ENCODE peak calls at places on chromosomes 12 and 14, in ten cellular contexts. One of them, this sample, is unnamed.

GRCh38 chr12:11576104-11576503 is 73.4 kb upstream of the ETV6 start:
- DNase-seq in breast epithelium: peak
- DNase-seq in IMR-90: peak
- DNase-seq in testis: no peak
- DNase-seq in body of pancreas: no peak
- DNase-seq in HCT116: no peak
- DNase-seq in tibial nerve: no peak
- DNase-seq in uterus: no peak
- DNase-seq in heart left ventricle: no peak
- DNase-seq in lower leg skin: no peak
- DNase-seq in this sample: no peak

GRCh38 chr14:86521032-86521730 is 991.2 kb downstream of the FLRT2 start:
- DNase-seq in breast epithelium: no peak
- DNase-seq in IMR-90: no peak
- DNase-seq in testis: no peak
- DNase-seq in body of pancreas: peak
- DNase-seq in HCT116: no peak
- DNase-seq in tibial nerve: no peak
- DNase-seq in uterus: no peak
- DNase-seq in heart left ventricle: no peak
- DNase-seq in lower leg skin: no peak
- DNase-seq in this sample: no peak

GRCh38 chr12:128259556-128260070 is 7.4 kb upstream of the TMEM132C start:
- DNase-seq in breast epithelium: no peak
- DNase-seq in IMR-90: no peak
- DNase-seq in testis: peak
- DNase-seq in body of pancreas: peak
- DNase-seq in HCT116: no peak
- DNase-seq in tibial nerve: no peak
- DNase-seq in uterus: peak
- DNase-seq in heart left ventricle: no peak
- DNase-seq in lower leg skin: no peak
- DNase-seq in this sample: peak

GRCh38 chr12:103503546-103504480 is 8.0 kb upstream of the C12orf42 start:
- DNase-seq in breast epithelium: no peak
- DNase-seq in IMR-90: no peak
- DNase-seq in testis: peak
- DNase-seq in body of pancreas: no peak
- DNase-seq in HCT116: peak
- DNase-seq in tibial nerve: no peak
- DNase-seq in uterus: no peak
- DNase-seq in heart left ventricle: no peak
- DNase-seq in lower leg skin: no peak
- DNase-seq in this sample: no peak

GRCh38 chr14:100025111-100025510 is 40.1 kb upstream of the EVL start:
- DNase-seq in breast epithelium: no peak
- DNase-seq in IMR-90: peak
- DNase-seq in testis: peak
- DNase-seq in body of pancreas: peak
- DNase-seq in HCT116: peak
- DNase-seq in tibial nerve: no peak
- DNase-seq in uterus: no peak
- DNase-seq in heart left ventricle: no peak
- DNase-seq in lower leg skin: no peak
- DNase-seq in this sample: peak

GRCh38 chr14:100619382-100620305 is 32.4 kb upstream of the BEGAIN start:
- DNase-seq in breast epithelium: no peak
- DNase-seq in IMR-90: no peak
- DNase-seq in testis: no peak
- DNase-seq in body of pancreas: no peak
- DNase-seq in HCT116: no peak
- DNase-seq in tibial nerve: no peak
- DNase-seq in uterus: no peak
- DNase-seq in heart left ventricle: peak
- DNase-seq in lower leg skin: peak
- DNase-seq in this sample: no peak

GRCh38 chr12:4421590-4422031 is 24.0 kb downstream of the FGF6 start:
- DNase-seq in breast epithelium: no peak
- DNase-seq in IMR-90: peak
- DNase-seq in testis: no peak
- DNase-seq in body of pancreas: no peak
- DNase-seq in HCT116: peak
- DNase-seq in tibial nerve: no peak
- DNase-seq in uterus: no peak
- DNase-seq in heart left ventricle: no peak
- DNase-seq in lower leg skin: peak
- DNase-seq in this sample: peak

GRCh38 chr14:51295666-51296263 is 55.7 kb downstream of the TMX1 start:
- DNase-seq in breast epithelium: no peak
- DNase-seq in IMR-90: peak
- DNase-seq in testis: no peak
- DNase-seq in body of pancreas: no peak
- DNase-seq in HCT116: no peak
- DNase-seq in tibial nerve: no peak
- DNase-seq in uterus: no peak
- DNase-seq in heart left ventricle: no peak
- DNase-seq in lower leg skin: no peak
- DNase-seq in this sample: no peak

DNA sequence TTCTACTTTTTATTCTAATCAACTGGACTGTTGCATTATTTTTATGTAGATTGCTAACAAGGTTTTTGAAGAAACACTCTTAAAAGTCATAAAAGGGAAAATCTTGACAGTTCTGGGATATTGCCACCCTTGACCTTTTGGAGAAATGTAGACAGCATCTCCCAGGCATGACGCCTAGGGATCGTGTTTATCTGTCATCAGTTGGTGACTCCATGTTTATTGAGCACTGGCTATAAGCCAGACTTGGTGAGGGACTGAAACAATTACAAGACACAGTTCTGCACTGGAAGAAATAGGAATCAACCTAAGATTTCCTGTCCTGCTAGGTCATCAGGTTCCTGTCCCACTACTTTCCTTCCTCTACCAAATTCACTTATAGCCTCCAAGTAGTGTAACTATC is 34.5 kb downstream of the HMGA2 start:
- DNase-seq in breast epithelium: no peak
- DNase-seq in IMR-90: peak
- DNase-seq in testis: no peak
- DNase-seq in body of pancreas: no peak
- DNase-seq in HCT116: no peak
- DNase-seq in tibial nerve: no peak
- DNase-seq in uterus: no peak
- DNase-seq in heart left ventricle: no peak
- DNase-seq in lower leg skin: no peak
- DNase-seq in this sample: no peak
- TF ChIP-seq POLR2A in breast epithelium: no peak
- TF ChIP-seq POLR2A in IMR-90: no peak
- TF ChIP-seq POLR2A in testis: no peak
- TF ChIP-seq POLR2A in body of pancreas: no peak
- TF ChIP-seq POLR2A in HCT116: no peak
- TF ChIP-seq POLR2A in tibial nerve: no peak
- TF ChIP-seq POLR2A in uterus: no peak
- TF ChIP-seq POLR2A in heart left ventricle: no peak
- TF ChIP-seq POLR2A in lower leg skin: no peak
- TF ChIP-seq POLR2A in this sample: no peak

GRCh38 chr12:96371787-96372699 is 28.2 kb downstream of the CDK17 start:
- DNase-seq in breast epithelium: no peak
- DNase-seq in IMR-90: no peak
- DNase-seq in testis: no peak
- DNase-seq in body of pancreas: no peak
- DNase-seq in HCT116: no peak
- DNase-seq in tibial nerve: no peak
- DNase-seq in uterus: no peak
- DNase-seq in heart left ventricle: no peak
- DNase-seq in lower leg skin: no peak
- DNase-seq in this sample: no peak

GRCh38 chr12:96368687-96369086 is 31.6 kb downstream of the CDK17 start:
- DNase-seq in breast epithelium: no peak
- DNase-seq in IMR-90: no peak
- DNase-seq in testis: no peak
- DNase-seq in body of pancreas: no peak
- DNase-seq in HCT116: no peak
- DNase-seq in tibial nerve: no peak
- DNase-seq in uterus: no peak
- DNase-seq in heart left ventricle: no peak
- DNase-seq in lower leg skin: no peak
- DNase-seq in this sample: no peak

GRCh38 chr12:96375173-96375572 is 25.1 kb downstream of the CDK17 start:
- DNase-seq in breast epithelium: no peak
- DNase-seq in IMR-90: no peak
- DNase-seq in testis: no peak
- DNase-seq in body of pancreas: no peak
- DNase-seq in HCT116: no peak
- DNase-seq in tibial nerve: no peak
- DNase-seq in uterus: no peak
- DNase-seq in heart left ventricle: no peak
- DNase-seq in lower leg skin: no peak
- DNase-seq in this sample: no peak

GRCh38 chr12:96368233-96368632 is 32.0 kb downstream of the CDK17 start:
- DNase-seq in breast epithelium: no peak
- DNase-seq in IMR-90: no peak
- DNase-seq in testis: no peak
- DNase-seq in body of pancreas: no peak
- DNase-seq in HCT116: no peak
- DNase-seq in tibial nerve: no peak
- DNase-seq in uterus: no peak
- DNase-seq in heart left ventricle: peak
- DNase-seq in lower leg skin: no peak
- DNase-seq in this sample: no peak

GRCh38 chr12:96371138-96371786 is 29.0 kb downstream of the CDK17 start:
- DNase-seq in breast epithelium: no peak
- DNase-seq in IMR-90: no peak
- DNase-seq in testis: no peak
- DNase-seq in body of pancreas: no peak
- DNase-seq in HCT116: no peak
- DNase-seq in tibial nerve: no peak
- DNase-seq in uterus: no peak
- DNase-seq in heart left ventricle: no peak
- DNase-seq in lower leg skin: no peak
- DNase-seq in this sample: no peak
- TF ChIP-seq POLR2A in breast epithelium: no peak
- TF ChIP-seq POLR2A in IMR-90: no peak
- TF ChIP-seq POLR2A in testis: no peak
- TF ChIP-seq POLR2A in body of pancreas: no peak
- TF ChIP-seq POLR2A in HCT116: no peak
- TF ChIP-seq POLR2A in tibial nerve: no peak
- TF ChIP-seq POLR2A in uterus: no peak
- TF ChIP-seq POLR2A in heart left ventricle: no peak
- TF ChIP-seq POLR2A in lower leg skin: no peak
- TF ChIP-seq POLR2A in this sample: no peak

GRCh38 chr14:89936654-89937185 is 17.8 kb downstream of the EFCAB11 start:
- DNase-seq in breast epithelium: no peak
- DNase-seq in IMR-90: no peak
- DNase-seq in testis: no peak
- DNase-seq in body of pancreas: no peak
- DNase-seq in HCT116: no peak
- DNase-seq in tibial nerve: no peak
- DNase-seq in uterus: no peak
- DNase-seq in heart left ventricle: no peak
- DNase-seq in lower leg skin: no peak
- DNase-seq in this sample: no peak
- TF ChIP-seq POLR2A in breast epithelium: no peak
- TF ChIP-seq POLR2A in IMR-90: no peak
- TF ChIP-seq POLR2A in testis: no peak
- TF ChIP-seq POLR2A in body of pancreas: no peak
- TF ChIP-seq POLR2A in HCT116: no peak
- TF ChIP-seq POLR2A in tibial nerve: no peak
- TF ChIP-seq POLR2A in uterus: no peak
- TF ChIP-seq POLR2A in heart left ventricle: no peak
- TF ChIP-seq POLR2A in lower leg skin: no peak
- TF ChIP-seq POLR2A in this sample: no peak

GRCh38 chr12:6791931-6792520 is 2.7 kb downstream of the CD4 start:
- DNase-seq in breast epithelium: no peak
- DNase-seq in IMR-90: no peak
- DNase-seq in testis: no peak
- DNase-seq in body of pancreas: no peak
- DNase-seq in HCT116: no peak
- DNase-seq in tibial nerve: no peak
- DNase-seq in uterus: no peak
- DNase-seq in heart left ventricle: no peak
- DNase-seq in lower leg skin: no peak
- DNase-seq in this sample: no peak

GRCh38 chr12:6790496-6791150 is 1.3 kb downstream of the CD4 start:
- DNase-seq in breast epithelium: no peak
- DNase-seq in IMR-90: no peak
- DNase-seq in testis: no peak
- DNase-seq in body of pancreas: no peak
- DNase-seq in HCT116: no peak
- DNase-seq in tibial nerve: no peak
- DNase-seq in uterus: no peak
- DNase-seq in heart left ventricle: no peak
- DNase-seq in lower leg skin: no peak
- DNase-seq in this sample: no peak

GRCh38 chr12:6787309-6787708 is 2.0 kb upstream of the CD4 start:
- DNase-seq in breast epithelium: no peak
- DNase-seq in IMR-90: no peak
- DNase-seq in testis: no peak
- DNase-seq in body of pancreas: no peak
- DNase-seq in HCT116: no peak
- DNase-seq in tibial nerve: no peak
- DNase-seq in uterus: no peak
- DNase-seq in heart left ventricle: no peak
- DNase-seq in lower leg skin: no peak
- DNase-seq in this sample: no peak

GRCh38 chr12:6786416-6787094 is 2.8 kb upstream of the CD4 start:
- DNase-seq in breast epithelium: no peak
- DNase-seq in IMR-90: no peak
- DNase-seq in testis: no peak
- DNase-seq in body of pancreas: no peak
- DNase-seq in HCT116: no peak
- DNase-seq in tibial nerve: no peak
- DNase-seq in uterus: no peak
- DNase-seq in heart left ventricle: no peak
- DNase-seq in lower leg skin: no peak
- DNase-seq in this sample: no peak

DNA sequence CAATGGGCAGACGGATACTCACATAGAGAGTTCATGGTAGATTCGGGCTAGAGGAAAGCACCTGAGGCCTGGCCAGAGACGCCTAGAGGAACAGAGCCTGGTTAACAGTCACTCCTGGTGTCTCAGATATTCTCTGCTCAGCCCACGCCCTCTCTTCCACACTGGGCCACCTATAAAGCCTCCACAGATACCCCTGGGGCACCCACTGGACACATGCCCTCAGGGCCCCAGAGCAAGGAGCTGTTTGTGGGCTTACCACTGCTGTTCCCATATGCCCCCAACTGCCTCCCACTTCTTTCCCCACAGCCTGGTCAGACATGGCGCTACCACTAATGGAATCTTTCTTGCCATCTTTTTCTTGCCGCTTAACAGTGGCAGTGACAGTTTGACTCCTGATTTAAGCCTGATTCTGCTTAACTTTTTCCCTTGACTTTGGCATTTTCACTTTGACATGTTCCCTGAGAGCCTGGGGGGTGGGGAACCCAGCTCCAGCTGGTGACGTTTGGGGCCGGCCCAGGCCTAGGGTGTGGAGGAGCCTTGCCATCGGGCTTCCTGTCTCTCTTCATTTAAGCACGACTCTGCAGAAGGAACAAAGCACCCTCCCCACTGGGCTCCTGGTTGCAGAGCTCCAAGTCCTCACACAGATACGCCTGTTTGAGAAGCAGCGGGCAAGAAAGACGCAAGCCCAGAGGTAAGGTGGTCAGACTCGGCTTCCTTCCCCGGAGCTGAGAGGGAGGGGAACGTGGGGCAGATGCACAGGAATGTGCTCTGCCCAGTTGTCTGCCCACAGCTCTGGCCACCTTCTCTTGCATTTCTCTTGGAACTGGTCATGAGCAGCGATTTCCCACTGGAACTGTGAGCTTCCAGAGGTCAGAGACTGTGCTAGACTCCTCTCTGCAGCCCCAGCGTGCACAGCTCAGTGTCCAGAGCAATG is at the start of gene CD4:
- DNase-seq in breast epithelium: no peak
- DNase-seq in IMR-90: no peak
- DNase-seq in testis: peak
- DNase-seq in body of pancreas: no peak
- DNase-seq in HCT116: no peak
- DNase-seq in tibial nerve: no peak
- DNase-seq in uterus: no peak
- DNase-seq in heart left ventricle: peak
- DNase-seq in lower leg skin: peak
- DNase-seq in this sample: no peak
- TF ChIP-seq POLR2A in breast epithelium: no peak
- TF ChIP-seq POLR2A in IMR-90: no peak
- TF ChIP-seq POLR2A in testis: no peak
- TF ChIP-seq POLR2A in body of pancreas: no peak
- TF ChIP-seq POLR2A in HCT116: no peak
- TF ChIP-seq POLR2A in tibial nerve: peak
- TF ChIP-seq POLR2A in uterus: no peak
- TF ChIP-seq POLR2A in heart left ventricle: peak
- TF ChIP-seq POLR2A in lower leg skin: no peak
- TF ChIP-seq POLR2A in this sample: no peak

This sample was measured in H54.